ENCODE peak calls at places on chromosomes 13 and 19, in ten cellular contexts. One of them, this sample, is unnamed.

GRCh38 chr19:39341122-39341719 is 1.0 kb upstream of the SAMD4B start:
- DNase-seq in substantia nigra: no peak
- DNase-seq in stimulated activated CD4-positive, alpha-beta T cell treated with anti-CD3 and anti-CD28 coated beads, Interleukin-1b, Interleukin-23, amount 100 ng/mL, for 1 hour: no peak
- DNase-seq in fibroblast of the conjunctiva: no peak
- DNase-seq in hypothalamus: no peak
- DNase-seq in GM23248: peak; percentile 61
- DNase-seq in osteocyte: no peak
- DNase-seq in IMR-90: no peak
- DNase-seq in endodermal cell: peak; percentile 80
- DNase-seq in thoracic aorta: no peak
- DNase-seq in this sample: no peak

GRCh38 chr19:48756686-48757085 is 1.4 kb downstream of the FGF21 start:
- DNase-seq in fibroblast of the conjunctiva: no peak
- DNase-seq in GM23248: no peak
- DNase-seq in hypothalamus: no peak
- DNase-seq in IMR-90: no peak
- DNase-seq in endodermal cell: peak; percentile 31
- DNase-seq in thoracic aorta: no peak
- DNase-seq in osteocyte: no peak
- DNase-seq in stimulated activated CD4-positive, alpha-beta T cell treated with anti-CD3 and anti-CD28 coated beads, Interleukin-1b, Interleukin-23, amount 100 ng/mL, for 1 hour: no peak
- DNase-seq in substantia nigra: no peak
- DNase-seq in this sample: no peak

GRCh38 chr13:20359335-20359734 is 127.2 kb upstream of the GJB6 start:
- DNase-seq in osteocyte: no peak
- DNase-seq in stimulated activated CD4-positive, alpha-beta T cell treated with anti-CD3 and anti-CD28 coated beads, Interleukin-1b, Interleukin-23, amount 100 ng/mL, for 1 hour: no peak
- DNase-seq in fibroblast of the conjunctiva: peak; percentile 86
- DNase-seq in IMR-90: peak; percentile 99
- DNase-seq in substantia nigra: no peak
- DNase-seq in hypothalamus: no peak
- DNase-seq in GM23248: peak; percentile 94
- DNase-seq in thoracic aorta: no peak
- DNase-seq in endodermal cell: no peak
- DNase-seq in this sample: peak; percentile 86

GRCh38 chr13:92232880-92233279 is 834.5 kb downstream of the GPC5 start:
- DNase-seq in IMR-90: no peak
- DNase-seq in substantia nigra: no peak
- DNase-seq in fibroblast of the conjunctiva: no peak
- DNase-seq in osteocyte: no peak
- DNase-seq in GM23248: no peak
- DNase-seq in stimulated activated CD4-positive, alpha-beta T cell treated with anti-CD3 and anti-CD28 coated beads, Interleukin-1b, Interleukin-23, amount 100 ng/mL, for 1 hour: no peak
- DNase-seq in hypothalamus: no peak
- DNase-seq in endodermal cell: no peak
- DNase-seq in thoracic aorta: no peak
- DNase-seq in this sample: no peak

GRCh38 chr13:110897521-110897920 is 17.3 kb downstream of the ANKRD10 start:
- DNase-seq in stimulated activated CD4-positive, alpha-beta T cell treated with anti-CD3 and anti-CD28 coated beads, Interleukin-1b, Interleukin-23, amount 100 ng/mL, for 1 hour: no peak
- DNase-seq in IMR-90: no peak
- DNase-seq in endodermal cell: no peak
- DNase-seq in thoracic aorta: no peak
- DNase-seq in fibroblast of the conjunctiva: no peak
- DNase-seq in substantia nigra: no peak
- DNase-seq in hypothalamus: no peak
- DNase-seq in osteocyte: no peak
- DNase-seq in GM23248: no peak
- DNase-seq in this sample: no peak

GRCh38 chr13:26946675-26947342 is 186.2 kb upstream of the GPR12 start:
- DNase-seq in substantia nigra: no peak
- DNase-seq in IMR-90: peak; percentile 73
- DNase-seq in hypothalamus: no peak
- DNase-seq in stimulated activated CD4-positive, alpha-beta T cell treated with anti-CD3 and anti-CD28 coated beads, Interleukin-1b, Interleukin-23, amount 100 ng/mL, for 1 hour: no peak
- DNase-seq in osteocyte: no peak
- DNase-seq in thoracic aorta: no peak
- DNase-seq in GM23248: peak; percentile 70
- DNase-seq in fibroblast of the conjunctiva: peak; percentile 18
- DNase-seq in endodermal cell: no peak
- DNase-seq in this sample: peak; percentile 28

GRCh38 chr19:32828139-32828538 is 41.4 kb downstream of the SLC7A9 start:
- DNase-seq in substantia nigra: no peak
- DNase-seq in endodermal cell: peak; percentile 75
- DNase-seq in osteocyte: no peak
- DNase-seq in thoracic aorta: no peak
- DNase-seq in stimulated activated CD4-positive, alpha-beta T cell treated with anti-CD3 and anti-CD28 coated beads, Interleukin-1b, Interleukin-23, amount 100 ng/mL, for 1 hour: no peak
- DNase-seq in IMR-90: no peak
- DNase-seq in hypothalamus: no peak
- DNase-seq in GM23248: no peak
- DNase-seq in fibroblast of the conjunctiva: no peak
- DNase-seq in this sample: no peak

GRCh38 chr13:94784066-94784465 is 71.7 kb upstream of the SOX21 start:
- DNase-seq in substantia nigra: no peak
- DNase-seq in hypothalamus: no peak
- DNase-seq in endodermal cell: no peak
- DNase-seq in GM23248: peak; percentile 4
- DNase-seq in fibroblast of the conjunctiva: no peak
- DNase-seq in stimulated activated CD4-positive, alpha-beta T cell treated with anti-CD3 and anti-CD28 coated beads, Interleukin-1b, Interleukin-23, amount 100 ng/mL, for 1 hour: no peak
- DNase-seq in osteocyte: no peak
- DNase-seq in thoracic aorta: no peak
- DNase-seq in IMR-90: peak; percentile 37
- DNase-seq in this sample: peak; percentile 27

GRCh38 chr19:40223135-40223822 is 3.2 kb downstream of the CCNP start:
- DNase-seq in IMR-90: no peak
- DNase-seq in GM23248: no peak
- DNase-seq in hypothalamus: no peak
- DNase-seq in osteocyte: peak; percentile 82
- DNase-seq in substantia nigra: no peak
- DNase-seq in thoracic aorta: no peak
- DNase-seq in endodermal cell: peak; percentile 95
- DNase-seq in fibroblast of the conjunctiva: no peak
- DNase-seq in stimulated activated CD4-positive, alpha-beta T cell treated with anti-CD3 and anti-CD28 coated beads, Interleukin-1b, Interleukin-23, amount 100 ng/mL, for 1 hour: peak; percentile 14
- DNase-seq in this sample: no peak

GRCh38 chr19:35247526-35248309 is 1.1 kb upstream of the LSR start:
- DNase-seq in endodermal cell: peak; percentile 98
- DNase-seq in hypothalamus: no peak
- DNase-seq in osteocyte: peak; percentile 72
- DNase-seq in GM23248: no peak
- DNase-seq in thoracic aorta: no peak
- DNase-seq in fibroblast of the conjunctiva: no peak
- DNase-seq in IMR-90: no peak
- DNase-seq in substantia nigra: no peak
- DNase-seq in stimulated activated CD4-positive, alpha-beta T cell treated with anti-CD3 and anti-CD28 coated beads, Interleukin-1b, Interleukin-23, amount 100 ng/mL, for 1 hour: no peak
- DNase-seq in this sample: no peak

GRCh38 chr13:20703785-20704458 is 423 bp downstream of the IL17D start:
- DNase-seq in GM23248: peak; percentile 93
- DNase-seq in IMR-90: peak; percentile 82
- DNase-seq in hypothalamus: peak; percentile 42
- DNase-seq in stimulated activated CD4-positive, alpha-beta T cell treated with anti-CD3 and anti-CD28 coated beads, Interleukin-1b, Interleukin-23, amount 100 ng/mL, for 1 hour: peak; percentile 54
- DNase-seq in endodermal cell: peak; percentile 92
- DNase-seq in substantia nigra: peak; percentile 37
- DNase-seq in thoracic aorta: no peak
- DNase-seq in osteocyte: peak; percentile 91
- DNase-seq in fibroblast of the conjunctiva: peak; percentile 58
- DNase-seq in this sample: peak; percentile 39

GRCh38 chr19:55179570-55180484 is at the start of gene SYT5:
- DNase-seq in substantia nigra: no peak
- DNase-seq in GM23248: peak; percentile 59
- DNase-seq in thoracic aorta: no peak
- DNase-seq in osteocyte: no peak
- DNase-seq in endodermal cell: peak; percentile 89
- DNase-seq in hypothalamus: peak; percentile 45
- DNase-seq in stimulated activated CD4-positive, alpha-beta T cell treated with anti-CD3 and anti-CD28 coated beads, Interleukin-1b, Interleukin-23, amount 100 ng/mL, for 1 hour: peak; percentile 50
- DNase-seq in IMR-90: no peak
- DNase-seq in fibroblast of the conjunctiva: no peak
- DNase-seq in this sample: no peak

GRCh38 chr13:33918199-33918932 is 100.4 kb downstream of the RFC3 start:
- DNase-seq in endodermal cell: no peak
- DNase-seq in hypothalamus: no peak
- DNase-seq in GM23248: peak; percentile 94
- DNase-seq in substantia nigra: no peak
- DNase-seq in osteocyte: no peak
- DNase-seq in fibroblast of the conjunctiva: peak; percentile 32
- DNase-seq in thoracic aorta: no peak
- DNase-seq in stimulated activated CD4-positive, alpha-beta T cell treated with anti-CD3 and anti-CD28 coated beads, Interleukin-1b, Interleukin-23, amount 100 ng/mL, for 1 hour: no peak
- DNase-seq in IMR-90: peak; percentile 71
- DNase-seq in this sample: peak; percentile 36

GRCh38 chr19:10292206-10292788 is 2.5 kb downstream of the ICAM5 start:
- DNase-seq in fibroblast of the conjunctiva: peak; percentile 16
- DNase-seq in endodermal cell: peak; percentile 98
- DNase-seq in substantia nigra: no peak
- DNase-seq in hypothalamus: no peak
- DNase-seq in stimulated activated CD4-positive, alpha-beta T cell treated with anti-CD3 and anti-CD28 coated beads, Interleukin-1b, Interleukin-23, amount 100 ng/mL, for 1 hour: peak; percentile 52
- DNase-seq in GM23248: peak; percentile 91
- DNase-seq in thoracic aorta: peak; percentile 28
- DNase-seq in IMR-90: peak; percentile 78
- DNase-seq in osteocyte: peak; percentile 88
- DNase-seq in this sample: no peak

GRCh38 chr19:56294557-56294956 is 20.1 kb downstream of the ZSCAN5A start:
- DNase-seq in stimulated activated CD4-positive, alpha-beta T cell treated with anti-CD3 and anti-CD28 coated beads, Interleukin-1b, Interleukin-23, amount 100 ng/mL, for 1 hour: no peak
- DNase-seq in hypothalamus: no peak
- DNase-seq in endodermal cell: no peak
- DNase-seq in substantia nigra: no peak
- DNase-seq in fibroblast of the conjunctiva: no peak
- DNase-seq in IMR-90: peak; percentile 15
- DNase-seq in GM23248: no peak
- DNase-seq in osteocyte: no peak
- DNase-seq in thoracic aorta: no peak
- DNase-seq in this sample: no peak

This sample was measured in astrocyte of the cerebellum.